ENCODE peak calls at places on chromosomes 11 and 22, in five cellular contexts. One of them, this sample, is unnamed.

GRCh38 chr11:113725411-113725810 is 19.3 kb upstream of the TMPRSS5 start:
- DNase-seq in K562: no peak
- DNase-seq in GM12878: no peak
- DNase-seq in HepG2: no peak
- DNase-seq in H1: no peak
- DNase-seq in this sample: no peak

GRCh38 chr22:38685761-38686160 is 4.0 kb downstream of the TOMM22 start:
- DNase-seq in K562: no peak
- DNase-seq in GM12878: no peak
- DNase-seq in HepG2: no peak
- DNase-seq in H1: no peak
- DNase-seq in this sample: no peak

GRCh38 chr11:73995247-73995646 is 12.6 kb upstream of the UCP2 start:
- DNase-seq in K562: no peak
- DNase-seq in GM12878: no peak
- DNase-seq in HepG2: no peak
- DNase-seq in H1: no peak
- DNase-seq in this sample: no peak

GRCh38 chr22:30348395-30348794 is 8.3 kb downstream of the SF3A1 start:
- DNase-seq in K562: no peak
- DNase-seq in GM12878: no peak
- DNase-seq in HepG2: no peak
- DNase-seq in H1: no peak
- DNase-seq in this sample: no peak

GRCh38 chr22:24091551-24092420 is 80.7 kb downstream of the CABIN1 start:
- DNase-seq in K562: peak; percentile 74
- DNase-seq in GM12878: no peak
- DNase-seq in HepG2: no peak
- DNase-seq in H1: no peak
- DNase-seq in this sample: no peak

GRCh38 chr22:19522881-19523239 is 1.4 kb downstream of the CLDN5 start:
- DNase-seq in K562: no peak
- DNase-seq in GM12878: no peak
- DNase-seq in HepG2: no peak
- DNase-seq in H1: no peak
- DNase-seq in this sample: no peak

GRCh38 chr11:75233688-75234295 is 6.8 kb upstream of the TPBGL start:
- DNase-seq in K562: no peak
- DNase-seq in GM12878: no peak
- DNase-seq in HepG2: peak; percentile 55
- DNase-seq in H1: peak; percentile 72
- DNase-seq in this sample: no peak

GRCh38 chr11:96524475-96524874 is 134.7 kb downstream of the JRKL start:
- DNase-seq in K562: no peak
- DNase-seq in GM12878: no peak
- DNase-seq in HepG2: no peak
- DNase-seq in H1: no peak
- DNase-seq in this sample: no peak

GRCh38 chr11:134528453-134528852 is 116.4 kb upstream of the B3GAT1 start:
- DNase-seq in K562: no peak
- DNase-seq in GM12878: no peak
- DNase-seq in HepG2: no peak
- DNase-seq in H1: peak; percentile 37
- DNase-seq in this sample: no peak

GRCh38 chr11:94599510-94599909 is 32.3 kb downstream of the PIWIL4 start:
- DNase-seq in K562: no peak
- DNase-seq in GM12878: no peak
- DNase-seq in HepG2: no peak
- DNase-seq in H1: no peak
- DNase-seq in this sample: no peak

GRCh38 chr22:49148895-49149418 is 678.7 kb downstream of the BRD1 start:
- DNase-seq in K562: no peak
- DNase-seq in GM12878: no peak
- DNase-seq in HepG2: no peak
- DNase-seq in H1: no peak
- DNase-seq in this sample: no peak

GRCh38 chr11:85827768-85828639 is 17.1 kb upstream of the SYTL2 start:
- DNase-seq in K562: no peak
- DNase-seq in GM12878: no peak
- DNase-seq in HepG2: no peak
- DNase-seq in H1: no peak
- DNase-seq in this sample: peak; percentile 77

GRCh38 chr11:125245299-125245698 is 80.7 kb downstream of the PKNOX2 start:
- DNase-seq in K562: no peak
- DNase-seq in GM12878: no peak
- DNase-seq in HepG2: no peak
- DNase-seq in H1: no peak
- DNase-seq in this sample: no peak

GRCh38 chr11:3160252-3161031 is 4.7 kb downstream of the OSBPL5 start:
- DNase-seq in K562: no peak
- DNase-seq in GM12878: no peak
- DNase-seq in HepG2: no peak
- DNase-seq in H1: peak; percentile 91
- DNase-seq in this sample: peak; percentile 46

GRCh38 chr11:112599861-112600533 is 339.3 kb upstream of the PLET1 start:
- DNase-seq in K562: no peak
- DNase-seq in GM12878: no peak
- DNase-seq in HepG2: no peak
- DNase-seq in H1: no peak
- DNase-seq in this sample: no peak

GRCh38 chr11:78371221-78371899 is 46.3 kb downstream of the GAB2 start:
- DNase-seq in K562: no peak
- DNase-seq in GM12878: no peak
- DNase-seq in HepG2: no peak
- DNase-seq in H1: no peak
- DNase-seq in this sample: no peak

GRCh38 chr11:96393753-96394348 is 4.0 kb downstream of the JRKL start:
- DNase-seq in K562: peak; percentile 36
- DNase-seq in GM12878: peak; percentile 27
- DNase-seq in HepG2: peak; percentile 44
- DNase-seq in H1: no peak
- DNase-seq in this sample: peak; percentile 22

GRCh38 chr22:44709881-44710400 is 7.9 kb downstream of the PRR5 start:
- DNase-seq in K562: peak; percentile 23
- DNase-seq in GM12878: no peak
- DNase-seq in HepG2: no peak
- DNase-seq in H1: no peak
- DNase-seq in this sample: no peak

GRCh38 chr11:8261921-8262551 is 1.6 kb downstream of the LMO1 start:
- DNase-seq in K562: no peak
- DNase-seq in GM12878: no peak
- DNase-seq in HepG2: no peak
- DNase-seq in H1: no peak
- DNase-seq in this sample: no peak

GRCh38 chr11:57742087-57742452 is 779 bp downstream of the SELENOH start:
- DNase-seq in K562: no peak
- DNase-seq in GM12878: no peak
- DNase-seq in HepG2: no peak
- DNase-seq in H1: no peak
- DNase-seq in this sample: no peak

GRCh38 chr11:65415499-65416340 is 6.9 kb upstream of the NEAT1 start:
- DNase-seq in K562: no peak
- DNase-seq in GM12878: no peak
- DNase-seq in HepG2: peak; percentile 65
- DNase-seq in H1: no peak
- DNase-seq in this sample: no peak

GRCh38 chr11:68989936-68990606 is 9.3 kb upstream of the MRGPRD start:
- DNase-seq in K562: no peak
- DNase-seq in GM12878: no peak
- DNase-seq in HepG2: no peak
- DNase-seq in H1: no peak
- DNase-seq in this sample: no peak

GRCh38 chr11:28524098-28524497 is 415.9 kb downstream of the METTL15 start:
- DNase-seq in K562: no peak
- DNase-seq in GM12878: no peak
- DNase-seq in HepG2: no peak
- DNase-seq in H1: no peak
- DNase-seq in this sample: no peak

GRCh38 chr22:28710112-28710888 is 30.7 kb upstream of the TTC28 start:
- DNase-seq in K562: no peak
- DNase-seq in GM12878: no peak
- DNase-seq in HepG2: peak; percentile 13
- DNase-seq in H1: no peak
- DNase-seq in this sample: no peak

GRCh38 chr11:110471315-110471714 is 41.6 kb downstream of the FDX1 start:
- DNase-seq in K562: no peak
- DNase-seq in GM12878: no peak
- DNase-seq in HepG2: no peak
- DNase-seq in H1: no peak
- DNase-seq in this sample: no peak

GRCh38 chr11:67280791-67281551 is 8.1 kb upstream of the ANKRD13D start:
- DNase-seq in K562: no peak
- DNase-seq in GM12878: no peak
- DNase-seq in HepG2: no peak
- DNase-seq in H1: no peak
- DNase-seq in this sample: no peak

GRCh38 chr11:19723572-19724342 is 11.1 kb downstream of the NAV2 start:
- DNase-seq in K562: no peak
- DNase-seq in GM12878: no peak
- DNase-seq in HepG2: peak; percentile 12
- DNase-seq in H1: no peak
- DNase-seq in this sample: peak; percentile 36

GRCh38 chr11:19715373-19715772 is 2.7 kb downstream of the NAV2 start:
- DNase-seq in K562: no peak
- DNase-seq in GM12878: no peak
- DNase-seq in HepG2: no peak
- DNase-seq in H1: no peak
- DNase-seq in this sample: no peak

GRCh38 chr11:19722702-19723101 is 10.1 kb downstream of the NAV2 start:
- DNase-seq in K562: no peak
- DNase-seq in GM12878: no peak
- DNase-seq in HepG2: no peak
- DNase-seq in H1: no peak
- DNase-seq in this sample: no peak

GRCh38 chr11:19718976-19719375 is 6.3 kb downstream of the NAV2 start:
- DNase-seq in K562: no peak
- DNase-seq in GM12878: no peak
- DNase-seq in HepG2: no peak
- DNase-seq in H1: no peak
- DNase-seq in this sample: no peak

DNA sequence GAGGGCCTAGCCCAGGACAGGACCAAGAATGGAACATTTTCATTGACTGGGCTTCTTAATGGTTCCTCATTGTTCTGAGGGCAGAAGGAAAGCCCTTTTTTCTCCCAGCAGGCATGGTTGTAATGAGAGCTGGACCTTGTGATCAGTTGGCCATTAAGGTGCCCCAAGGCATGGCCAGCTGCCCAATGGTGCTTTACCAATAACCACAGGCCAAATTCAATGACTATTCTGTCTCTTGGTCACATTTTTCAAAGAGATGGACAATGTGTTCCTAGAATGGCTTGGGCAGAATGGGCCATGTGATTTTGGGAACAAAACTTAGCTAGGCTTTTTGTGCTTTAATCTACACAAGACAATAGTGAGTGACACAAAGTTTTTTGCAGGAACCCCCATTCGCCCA is 7.3 kb downstream of the NAV2 start:
- DNase-seq in K562: no peak
- DNase-seq in GM12878: no peak
- DNase-seq in HepG2: no peak
- DNase-seq in H1: no peak
- DNase-seq in this sample: no peak
- TF ChIP-seq SRF in K562: no peak
- TF ChIP-seq SRF in GM12878: no peak
- TF ChIP-seq SRF in HepG2: no peak
- TF ChIP-seq SRF in H1: no peak
- TF ChIP-seq SRF in this sample: no peak

GRCh38 chr11:117966908-117967307 is 19.3 kb upstream of the IL10RA start:
- DNase-seq in K562: peak; percentile 2
- DNase-seq in GM12878: no peak
- DNase-seq in HepG2: no peak
- DNase-seq in H1: no peak
- DNase-seq in this sample: no peak
- TF ChIP-seq SRF in K562: no peak
- TF ChIP-seq SRF in GM12878: no peak
- TF ChIP-seq SRF in HepG2: no peak
- TF ChIP-seq SRF in H1: no peak
- TF ChIP-seq SRF in this sample: no peak

GRCh38 chr11:133506551-133507094 is 25.7 kb downstream of the OPCML start:
- DNase-seq in K562: no peak
- DNase-seq in GM12878: no peak
- DNase-seq in HepG2: no peak
- DNase-seq in H1: peak; percentile 39
- DNase-seq in this sample: no peak
- TF ChIP-seq SRF in K562: no peak
- TF ChIP-seq SRF in GM12878: no peak
- TF ChIP-seq SRF in HepG2: no peak
- TF ChIP-seq SRF in H1: no peak
- TF ChIP-seq SRF in this sample: no peak

GRCh38 chr11:35796542-35796941 is 134.0 kb downstream of the TRIM44 start:
- DNase-seq in K562: no peak
- DNase-seq in GM12878: no peak
- DNase-seq in HepG2: no peak
- DNase-seq in H1: no peak
- DNase-seq in this sample: no peak
- TF ChIP-seq SRF in K562: no peak
- TF ChIP-seq SRF in GM12878: no peak
- TF ChIP-seq SRF in HepG2: no peak
- TF ChIP-seq SRF in H1: no peak
- TF ChIP-seq SRF in this sample: no peak

DNA sequence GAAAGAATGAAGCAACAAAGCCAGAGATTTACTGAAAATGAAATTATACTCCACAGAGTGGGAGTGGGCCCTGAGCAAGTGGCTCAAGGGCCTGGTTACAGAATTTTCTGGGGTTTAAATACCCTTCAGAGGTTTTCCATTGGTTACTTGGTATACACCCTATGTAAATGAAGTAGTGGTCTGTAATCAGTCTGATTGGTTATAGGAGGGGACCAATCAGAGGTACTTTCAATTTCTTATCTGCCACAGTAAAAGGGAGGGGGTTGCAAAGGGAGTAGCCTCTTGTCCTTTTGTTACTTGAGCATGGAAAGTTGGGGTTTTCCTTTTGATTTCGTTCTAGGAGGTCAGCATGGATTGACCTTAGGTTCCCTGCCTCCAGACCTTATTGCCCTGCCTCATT is 63.5 kb downstream of the ATM start:
- DNase-seq in K562: peak; percentile 35
- DNase-seq in GM12878: no peak
- DNase-seq in HepG2: no peak
- DNase-seq in H1: no peak
- DNase-seq in this sample: no peak
- TF ChIP-seq SRF in K562: no peak
- TF ChIP-seq SRF in GM12878: no peak
- TF ChIP-seq SRF in HepG2: no peak
- TF ChIP-seq SRF in H1: no peak
- TF ChIP-seq SRF in this sample: no peak

This sample was measured in HCT116.